ENCODE peak calls at places on chromosome 9, in seven cellular contexts. One of them, this sample, is unnamed.

GRCh38 chr9:98552306-98552705 is 156.4 kb downstream of the GABBR2 start:
- DNase-seq in COR-L47: no peak
- DNase-seq in NCI-H446 treated with DMSO at 0.1 percent for 48 hours: no peak
- DNase-seq in body of pancreas: no peak
- DNase-seq in GM10248: no peak
- DNase-seq in fibroblast of mammary gland: no peak
- DNase-seq in iPS-NIHi11: no peak
- DNase-seq in this sample: no peak

GRCh38 chr9:2657427-2657826 is 35.8 kb downstream of the VLDLR start:
- DNase-seq in GM10248: no peak
- DNase-seq in iPS-NIHi11: no peak
- DNase-seq in NCI-H446 treated with DMSO at 0.1 percent for 48 hours: no peak
- DNase-seq in fibroblast of mammary gland: no peak
- DNase-seq in body of pancreas: no peak
- DNase-seq in COR-L47: no peak
- DNase-seq in this sample: no peak

GRCh38 chr9:127923046-127923445 is 6.2 kb upstream of the ST6GALNAC4 start:
- DNase-seq in body of pancreas: no peak
- DNase-seq in COR-L47: no peak
- DNase-seq in NCI-H446 treated with DMSO at 0.1 percent for 48 hours: no peak
- DNase-seq in GM10248: no peak
- DNase-seq in fibroblast of mammary gland: no peak
- DNase-seq in iPS-NIHi11: peak; percentile 60
- DNase-seq in this sample: no peak

GRCh38 chr9:126797903-126798302 is 6.9 kb upstream of the ZBTB43 start:
- DNase-seq in iPS-NIHi11: no peak
- DNase-seq in NCI-H446 treated with DMSO at 0.1 percent for 48 hours: no peak
- DNase-seq in fibroblast of mammary gland: no peak
- DNase-seq in COR-L47: no peak
- DNase-seq in GM10248: no peak
- DNase-seq in body of pancreas: no peak
- DNase-seq in this sample: no peak

GRCh38 chr9:95506438-95506691 is 10.4 kb downstream of the PTCH1 start:
- DNase-seq in NCI-H446 treated with DMSO at 0.1 percent for 48 hours: no peak
- DNase-seq in body of pancreas: peak; percentile 40
- DNase-seq in fibroblast of mammary gland: peak; percentile 49
- DNase-seq in iPS-NIHi11: no peak
- DNase-seq in GM10248: peak; percentile 62
- DNase-seq in COR-L47: no peak
- DNase-seq in this sample: no peak

GRCh38 chr9:129014611-129015010 is 13.5 kb downstream of the SH3GLB2 start:
- DNase-seq in COR-L47: no peak
- DNase-seq in body of pancreas: no peak
- DNase-seq in NCI-H446 treated with DMSO at 0.1 percent for 48 hours: no peak
- DNase-seq in fibroblast of mammary gland: no peak
- DNase-seq in GM10248: no peak
- DNase-seq in iPS-NIHi11: no peak
- DNase-seq in this sample: no peak

GRCh38 chr9:11275158-11275695 is 662.4 kb upstream of the PTPRD start:
- DNase-seq in iPS-NIHi11: no peak
- DNase-seq in body of pancreas: peak; percentile 5
- DNase-seq in GM10248: no peak
- DNase-seq in NCI-H446 treated with DMSO at 0.1 percent for 48 hours: no peak
- DNase-seq in COR-L47: no peak
- DNase-seq in fibroblast of mammary gland: no peak
- DNase-seq in this sample: no peak

GRCh38 chr9:95610006-95610785 is 93.4 kb upstream of the PTCH1 start:
- DNase-seq in iPS-NIHi11: no peak
- DNase-seq in GM10248: no peak
- DNase-seq in COR-L47: no peak
- DNase-seq in NCI-H446 treated with DMSO at 0.1 percent for 48 hours: no peak
- DNase-seq in body of pancreas: no peak
- DNase-seq in fibroblast of mammary gland: no peak
- DNase-seq in this sample: no peak

GRCh38 chr9:134728801-134729495 is 87.3 kb downstream of the COL5A1 start:
- DNase-seq in GM10248: no peak
- DNase-seq in COR-L47: no peak
- DNase-seq in body of pancreas: no peak
- DNase-seq in iPS-NIHi11: no peak
- DNase-seq in fibroblast of mammary gland: no peak
- DNase-seq in NCI-H446 treated with DMSO at 0.1 percent for 48 hours: no peak
- DNase-seq in this sample: no peak

GRCh38 chr9:95017062-95017461 is 290.6 kb downstream of the AOPEP start:
- DNase-seq in body of pancreas: no peak
- DNase-seq in COR-L47: no peak
- DNase-seq in fibroblast of mammary gland: peak; percentile 39
- DNase-seq in iPS-NIHi11: no peak
- DNase-seq in NCI-H446 treated with DMSO at 0.1 percent for 48 hours: no peak
- DNase-seq in GM10248: no peak
- DNase-seq in this sample: no peak

GRCh38 chr9:96618209-96619108 is 1.2 kb downstream of the CDC14B start:
- DNase-seq in body of pancreas: peak; percentile 57
- DNase-seq in iPS-NIHi11: peak; percentile 22
- DNase-seq in NCI-H446 treated with DMSO at 0.1 percent for 48 hours: no peak
- DNase-seq in fibroblast of mammary gland: peak; percentile 53
- DNase-seq in GM10248: no peak
- DNase-seq in COR-L47: peak; percentile 27
- DNase-seq in this sample: no peak

GRCh38 chr9:13575558-13575957 is 296.1 kb upstream of the MPDZ start:
- DNase-seq in iPS-NIHi11: no peak
- DNase-seq in NCI-H446 treated with DMSO at 0.1 percent for 48 hours: no peak
- DNase-seq in COR-L47: no peak
- DNase-seq in body of pancreas: no peak
- DNase-seq in GM10248: no peak
- DNase-seq in fibroblast of mammary gland: no peak
- DNase-seq in this sample: no peak

GRCh38 chr9:130522233-130522808 is 57.1 kb upstream of the FUBP3 start:
- DNase-seq in GM10248: no peak
- DNase-seq in COR-L47: no peak
- DNase-seq in body of pancreas: no peak
- DNase-seq in iPS-NIHi11: peak; percentile 77
- DNase-seq in fibroblast of mammary gland: peak; percentile 25
- DNase-seq in NCI-H446 treated with DMSO at 0.1 percent for 48 hours: no peak
- DNase-seq in this sample: no peak

GRCh38 chr9:77910216-77910615 is 121.4 kb downstream of the GNAQ start:
- DNase-seq in NCI-H446 treated with DMSO at 0.1 percent for 48 hours: no peak
- DNase-seq in GM10248: no peak
- DNase-seq in body of pancreas: no peak
- DNase-seq in iPS-NIHi11: no peak
- DNase-seq in fibroblast of mammary gland: no peak
- DNase-seq in COR-L47: no peak
- DNase-seq in this sample: no peak

GRCh38 chr9:126450537-126451205 is 124.0 kb downstream of the MVB12B start:
- DNase-seq in GM10248: no peak
- DNase-seq in fibroblast of mammary gland: no peak
- DNase-seq in iPS-NIHi11: no peak
- DNase-seq in body of pancreas: no peak
- DNase-seq in NCI-H446 treated with DMSO at 0.1 percent for 48 hours: no peak
- DNase-seq in COR-L47: peak; percentile 53
- DNase-seq in this sample: no peak

GRCh38 chr9:115733318-115733717 is 420.3 kb upstream of the PAPPA start:
- DNase-seq in iPS-NIHi11: no peak
- DNase-seq in fibroblast of mammary gland: peak; percentile 24
- DNase-seq in body of pancreas: no peak
- DNase-seq in NCI-H446 treated with DMSO at 0.1 percent for 48 hours: no peak
- DNase-seq in GM10248: no peak
- DNase-seq in COR-L47: no peak
- DNase-seq in this sample: no peak

GRCh38 chr9:133275105-133276000 is at the start of gene ABO:
- DNase-seq in COR-L47: no peak
- DNase-seq in iPS-NIHi11: peak; percentile 79
- DNase-seq in NCI-H446 treated with DMSO at 0.1 percent for 48 hours: no peak
- DNase-seq in body of pancreas: peak; percentile 40
- DNase-seq in GM10248: peak; percentile 22
- DNase-seq in fibroblast of mammary gland: no peak
- DNase-seq in this sample: no peak

GRCh38 chr9:132069046-132069898 is 10.4 kb downstream of the MED27 start:
- DNase-seq in COR-L47: no peak
- DNase-seq in body of pancreas: no peak
- DNase-seq in iPS-NIHi11: no peak
- DNase-seq in NCI-H446 treated with DMSO at 0.1 percent for 48 hours: no peak
- DNase-seq in GM10248: no peak
- DNase-seq in fibroblast of mammary gland: no peak
- DNase-seq in this sample: no peak

GRCh38 chr9:26169684-26170083 is 491.4 kb upstream of the TUSC1 start:
- DNase-seq in COR-L47: no peak
- DNase-seq in fibroblast of mammary gland: peak; percentile 42
- DNase-seq in iPS-NIHi11: no peak
- DNase-seq in GM10248: no peak
- DNase-seq in body of pancreas: no peak
- DNase-seq in NCI-H446 treated with DMSO at 0.1 percent for 48 hours: no peak
- DNase-seq in this sample: no peak

GRCh38 chr9:131027048-131027871 is 18.3 kb downstream of the LAMC3 start:
- DNase-seq in iPS-NIHi11: no peak
- DNase-seq in GM10248: no peak
- DNase-seq in COR-L47: no peak
- DNase-seq in fibroblast of mammary gland: no peak
- DNase-seq in body of pancreas: no peak
- DNase-seq in NCI-H446 treated with DMSO at 0.1 percent for 48 hours: no peak
- DNase-seq in this sample: no peak

GRCh38 chr9:98706651-98707103 is 2.1 kb downstream of the GABBR2 start:
- DNase-seq in COR-L47: peak; percentile 60
- DNase-seq in GM10248: no peak
- DNase-seq in NCI-H446 treated with DMSO at 0.1 percent for 48 hours: no peak
- DNase-seq in fibroblast of mammary gland: peak; percentile 27
- DNase-seq in iPS-NIHi11: no peak
- DNase-seq in body of pancreas: no peak
- DNase-seq in this sample: no peak

GRCh38 chr9:20292002-20292401 is 330.3 kb downstream of the MLLT3 start:
- DNase-seq in body of pancreas: no peak
- DNase-seq in fibroblast of mammary gland: peak; percentile 73
- DNase-seq in iPS-NIHi11: peak; percentile 35
- DNase-seq in COR-L47: no peak
- DNase-seq in NCI-H446 treated with DMSO at 0.1 percent for 48 hours: no peak
- DNase-seq in GM10248: no peak
- DNase-seq in this sample: no peak

GRCh38 chr9:136840877-136841645 is 1.2 kb upstream of the AJM1 start:
- DNase-seq in COR-L47: peak; percentile 94
- DNase-seq in NCI-H446 treated with DMSO at 0.1 percent for 48 hours: peak; percentile 18
- DNase-seq in fibroblast of mammary gland: peak; percentile 37
- DNase-seq in GM10248: no peak
- DNase-seq in iPS-NIHi11: no peak
- DNase-seq in body of pancreas: peak; percentile 94
- DNase-seq in this sample: peak; percentile 76

This sample was measured in anterior cingulate cortex.